ENCODE peak calls at places on chromosomes 3 and 15, in five cellular contexts. E is EL; Z is activated CD4-positive, alpha-beta T cell treated with anti-CD3 and anti-CD28 coated beads, Interleukin-2, amount 10 ng/mL, durations not matched to agents 7 days and 5 days; U is CD4-positive, alpha-beta T cell; P is fibroblast of lung. V is an unnamed sample.

GRCh38 chr3:10981961-10982360 is 10.6 kb upstream of the SLC6A1 start:
- DNase-seq in U (no peak), Z (no peak), P (peak; percentile 51), E (peak; percentile 35), V (no peak)

GRCh38 chr3:69088033-69088432 is 3.3 kb downstream of the ARL6IP5 start:
- DNase-seq in Z (no peak), P (peak; percentile 63), U (no peak), E (peak; percentile 49), V (no peak)

GRCh38 chr3:98596087-98596486 is 2.7 kb upstream of the CPOX start:
- DNase-seq in P (no peak), E (no peak), Z (no peak), U (no peak), V (no peak)

GRCh38 chr3:196813903-196814302 is 53.8 kb upstream of the SENP5 start:
- DNase-seq in Z (no peak), P (peak; percentile 71), E (peak; percentile 17), U (no peak), V (no peak)

GRCh38 chr3:141407043-141407442 is 38.7 kb downstream of the ZBTB38 start:
- DNase-seq in E (peak; percentile 98), U (no peak), P (peak; percentile 93), Z (no peak), V (no peak)

GRCh38 chr3:144127700-144128099 is 156.1 kb downstream of the DIPK2A start:
- DNase-seq in E (no peak), Z (no peak), P (no peak), U (no peak), V (no peak)

GRCh38 chr15:55700876-55701275 is 42.1 kb downstream of the PRTG start:
- DNase-seq in E (no peak), P (no peak), U (no peak), Z (no peak), V (no peak)

GRCh38 chr3:71061581-71061980 is 521.9 kb downstream of the FOXP1 start:
- DNase-seq in Z (no peak), E (no peak), P (peak; percentile 50), U (no peak), V (no peak)

GRCh38 chr3:191434036-191434435 is 26.9 kb upstream of the PYDC2 start:
- DNase-seq in P (no peak), Z (no peak), U (no peak), E (no peak), V (no peak)

GRCh38 chr3:195774917-195775316 is 36.8 kb downstream of the MUC4 start:
- DNase-seq in U (peak; percentile 22), E (peak; percentile 25), P (no peak), Z (no peak), V (no peak)

GRCh38 chr3:172808969-172809546 is 58.5 kb downstream of the ECT2 start:
- DNase-seq in P (peak; percentile 38), E (peak; percentile 27), Z (no peak), U (no peak), V (peak; percentile 19)

GRCh38 chr3:88151358-88151757 is 1.6 kb downstream of the C3orf38 start:
- DNase-seq in U (no peak), P (peak; percentile 29), E (peak; percentile 20), Z (no peak), V (no peak)

GRCh38 chr15:68183886-68184285 is 21.2 kb downstream of the CALML4 start:
- DNase-seq in E (no peak), Z (no peak), U (no peak), P (no peak), V (no peak)

GRCh38 chr15:68704496-68705021 is 116.1 kb downstream of the ANP32A start:
- DNase-seq in E (no peak), U (no peak), P (peak; percentile 27), Z (no peak), V (no peak)

GRCh38 chr3:131163-131889 is 65.2 kb upstream of the CHL1 start:
- DNase-seq in E (no peak), U (no peak), Z (no peak), P (no peak), V (no peak)

GRCh38 chr3:37183375-37183831 is 9.0 kb upstream of the LRRFIP2 start:
- DNase-seq in Z (no peak), E (peak; percentile 95), P (peak; percentile 97), U (no peak), V (no peak)

GRCh38 chr3:25348996-25349576 is 79.0 kb upstream of the RARB start:
- DNase-seq in Z (no peak), U (no peak), P (no peak), E (no peak), V (no peak)

GRCh38 chr3:150035910-150036661 is 65.4 kb upstream of the PFN2 start:
- DNase-seq in E (no peak), Z (no peak), U (no peak), P (peak; percentile 15), V (no peak)

GRCh38 chr15:85598203-85598602 is 196.5 kb downstream of the KLHL25 start:
- DNase-seq in Z (no peak), E (no peak), P (peak; percentile 67), U (no peak), V (no peak)

GRCh38 chr15:29008846-29009245 is 123.1 kb downstream of the APBA2 start:
- DNase-seq in P (no peak), E (peak; percentile 12), Z (no peak), U (no peak), V (no peak)

GRCh38 chr3:11603628-11604027 is 40.1 kb downstream of the VGLL4 start:
- DNase-seq in E (peak; percentile 68), P (peak; percentile 92), U (no peak), Z (no peak), V (no peak)

GRCh38 chr3:24387000-24387399 is 107.7 kb downstream of the THRB start:
- DNase-seq in P (peak; percentile 21), Z (no peak), E (peak; percentile 68), U (no peak), V (no peak)

GRCh38 chr15:61011576-61012336 is 217.3 kb downstream of the RORA start:
- DNase-seq in Z (no peak), U (no peak), E (no peak), P (no peak), V (no peak)

GRCh38 chr15:57118013-57118799 is 199.8 kb downstream of the TCF12 start:
- DNase-seq in U (no peak), P (peak; percentile 57), Z (no peak), E (peak; percentile 45), V (peak; percentile 79)

GRCh38 chr15:40859206-40859851 is 14.7 kb downstream of the RHOV start:
- DNase-seq in Z (peak; percentile 89), P (peak; percentile 62), U (peak; percentile 84), E (peak; percentile 76), V (peak; percentile 83)

GRCh38 chr3:171187706-171188290 is 161.3 kb upstream of the SLC2A2 start:
- DNase-seq in E (peak; percentile 55), U (no peak), Z (peak; percentile 19), P (peak; percentile 28), V (no peak)

GRCh38 chr15:67720556-67721175 is 104.6 kb upstream of the SKOR1 start:
- DNase-seq in E (no peak), Z (no peak), P (no peak), U (no peak), V (no peak)

GRCh38 chr3:156217674-156218352 is 97.4 kb downstream of the KCNAB1 start:
- DNase-seq in E (peak; percentile 58), U (no peak), Z (no peak), P (peak; percentile 84), V (no peak)

GRCh38 chr15:90642464-90643300 is 74.5 kb upstream of the BLM start:
- DNase-seq in U (no peak), P (no peak), E (no peak), Z (no peak), V (no peak)

GRCh38 chr15:69386284-69386683 is 27.9 kb upstream of the KIF23 start:
- DNase-seq in E (no peak), P (no peak), U (no peak), Z (no peak), V (no peak)

GRCh38 chr3:141804778-141805639 is 41.8 kb downstream of the GRK7 start:
- DNase-seq in Z (no peak), U (no peak), E (no peak), P (no peak), V (no peak)

GRCh38 chr3:127238602-127239001 is 45.7 kb downstream of the PRR23E start:
- DNase-seq in U (no peak), E (no peak), P (peak; percentile 8), Z (no peak), V (no peak)

V was measured in Jurkat, Clone E6-1.